ENCODE peak calls at places on chromosome 4, in four cellular contexts. T, D, M and V are unnamed samples.
A peak's percentile ranks its signal among the peaks of the same experiment; 100 is the strongest.

GRCh38 chr4:33577798-33578197 is 2666.5 kb downstream of the ARAP2 start:
- DNase-seq in T (no peak), D (no peak), M (no peak), V (no peak)

GRCh38 chr4:76658231-76659102 is 223.4 kb downstream of the SHROOM3 start:
- DNase-seq in T (no peak), D (no peak), M (no peak), V (no peak)

GRCh38 chr4:151143162-151143561 is 43.7 kb downstream of the RPS3A start:
- DNase-seq in T (no peak), D (no peak), M (no peak), V (no peak)

GRCh38 chr4:79575709-79576479 is 167.9 kb upstream of the GK2 start:
- DNase-seq in T (no peak), D (no peak), M (no peak), V (no peak)

GRCh38 chr4:113575391-113575790 is 186.1 kb downstream of the CAMK2D start:
- DNase-seq in T (no peak), D (no peak), M (no peak), V (no peak)

GRCh38 chr4:147076179-147076578 is 130.5 kb upstream of the TTC29 start:
- DNase-seq in T (no peak), D (no peak), M (no peak), V (no peak)

GRCh38 chr4:66906314-66906713 is 639.0 kb downstream of the CENPC start:
- DNase-seq in T (no peak), D (no peak), M (no peak), V (no peak)

GRCh38 chr4:16187455-16187854 is 38.8 kb downstream of the TAPT1 start:
- DNase-seq in T (no peak), D (no peak), M (no peak), V (no peak)

GRCh38 chr4:102174800-102175199 is 170.5 kb downstream of the SLC39A8 start:
- DNase-seq in T (no peak), D (no peak), M (no peak), V (no peak)

GRCh38 chr4:76590847-76591281 is 155.8 kb downstream of the SHROOM3 start:
- DNase-seq in T (no peak), D (no peak), M (no peak), V (no peak)

GRCh38 chr4:107977966-107978705 is 11.6 kb upstream of the HADH start:
- DNase-seq in T (no peak), D (no peak), M (no peak), V (no peak)

GRCh38 chr4:79235074-79235473 is 90.8 kb downstream of the NAA11 start:
- DNase-seq in T (no peak), D (no peak), M (no peak), V (no peak)

GRCh38 chr4:22345678-22346077 is 170.2 kb downstream of the ADGRA3 start:
- DNase-seq in T (no peak), D (no peak), M (no peak), V (no peak)

GRCh38 chr4:101037938-101038413 is 309.4 kb downstream of the PPP3CA start:
- DNase-seq in T (no peak), D (no peak), M (no peak), V (no peak)

GRCh38 chr4:96164814-96165351 is 325.0 kb downstream of the PDHA2 start:
- DNase-seq in T (no peak), D (no peak), M (no peak), V (no peak)

GRCh38 chr4:55029838-55030503 is 95.4 kb downstream of the KDR start:
- DNase-seq in T (no peak), D (no peak), M (no peak), V (no peak)

GRCh38 chr4:10123227-10124101 is 6.9 kb upstream of the WDR1 start:
- DNase-seq in T (no peak), D (no peak), M (no peak), V (no peak)

GRCh38 chr4:7241587-7242125 is 49.3 kb downstream of the SORCS2 start:
- DNase-seq in T (no peak), D (no peak), M (no peak), V (no peak)

GRCh38 chr4:108834787-108835384 is 72.0 kb upstream of the ETNPPL start:
- DNase-seq in T (no peak), D (no peak), M (no peak), V (no peak)

GRCh38 chr4:181687116-181687515 is 556.1 kb upstream of the TENM3 start:
- DNase-seq in T (no peak), D (no peak), M (no peak), V (no peak)

GRCh38 chr4:188701952-188702351 is 562.7 kb downstream of the TRIML1 start:
- DNase-seq in T (no peak), D (no peak), M (no peak), V (no peak)

GRCh38 chr4:173821851-173822250 is 291.8 kb upstream of the HAND2 start:
- DNase-seq in T (no peak), D (no peak), M (no peak), V (no peak)

GRCh38 chr4:174764105-174764729 is 64.8 kb downstream of the GLRA3 start:
- DNase-seq in T (no peak), D (peak; percentile 38), M (no peak), V (peak; percentile 9)

GRCh38 chr4:85637778-85638177 is 162.8 kb downstream of the ARHGAP24 start:
- DNase-seq in T (no peak), D (no peak), M (no peak), V (no peak)

GRCh38 chr4:151727365-151727764 is 33.4 kb downstream of the GATB start:
- DNase-seq in T (no peak), D (no peak), M (no peak), V (no peak)

GRCh38 chr4:176780995-176781738 is 11.6 kb downstream of the VEGFC start:
- DNase-seq in T (no peak), D (no peak), M (no peak), V (no peak)

GRCh38 chr4:8191136-8191747 is 7.8 kb upstream of the SH3TC1 start:
- DNase-seq in T (peak; percentile 73), D (peak; percentile 68), M (no peak), V (no peak)

GRCh38 chr4:88610771-88611170 is 18.5 kb downstream of the HERC3 start:
- DNase-seq in T (peak; percentile 56), D (no peak), M (no peak), V (no peak)

GRCh38 chr4:177455591-177455990 is 13.4 kb upstream of the AGA start:
- DNase-seq in T (no peak), D (peak; percentile 9), M (no peak), V (no peak)

GRCh38 chr4:3523146-3523627 is 9.0 kb downstream of the LRPAP1 start:
- DNase-seq in T (no peak), D (no peak), M (no peak), V (no peak)

GRCh38 chr4:184330008-184330400 is 112.3 kb upstream of the ENPP6 start:
- DNase-seq in T (no peak), D (no peak), M (no peak), V (no peak)

GRCh38 chr4:77332696-77333270 is 175.8 kb downstream of the CCNG2 start:
- DNase-seq in T (no peak), D (no peak), M (no peak), V (no peak)

GRCh38 chr4:56704074-56704473 is 23.0 kb upstream of the HOPX start:
- DNase-seq in T (no peak), D (no peak), M (no peak), V (no peak)

GRCh38 chr4:80831383-80832361 is 198.8 kb upstream of the BMP3 start:
- DNase-seq in T (no peak), D (no peak), M (no peak), V (no peak)

GRCh38 chr4:78075986-78076385 is 18.9 kb downstream of the FRAS1 start:
- DNase-seq in T (no peak), D (no peak), M (no peak), V (no peak)

GRCh38 chr4:140861359-140862181 is 105.4 kb upstream of the TBC1D9 start:
- DNase-seq in T (no peak), D (peak; percentile 35), M (peak; percentile 8), V (peak; percentile 39)

GRCh38 chr4:184805462-184806245 is 20.1 kb downstream of the ACSL1 start:
- DNase-seq in T (peak; percentile 78), D (no peak), M (no peak), V (no peak)

GRCh38 chr4:105558277-105558676 is 5.9 kb downstream of the ARHGEF38 start:
- DNase-seq in T (no peak), D (no peak), M (no peak), V (no peak)

GRCh38 chr4:177225605-177226004 is 84.1 kb upstream of the NEIL3 start:
- DNase-seq in T (no peak), D (no peak), M (no peak), V (no peak)

GRCh38 chr4:121771869-121772268 is 6.9 kb upstream of the SMIM43 start:
- DNase-seq in T (no peak), D (no peak), M (no peak), V (no peak)

GRCh38 chr4:121765941-121766538 is 1.1 kb upstream of the SMIM43 start:
- DNase-seq in T (no peak), D (no peak), M (no peak), V (no peak)

GRCh38 chr4:121765368-121765705 is 373 bp upstream of the SMIM43 start:
- DNase-seq in T (no peak), D (no peak), M (no peak), V (no peak)

GRCh38 chr4:121764702-121765367 is at the start of gene SMIM43:
- DNase-seq in T (no peak), D (no peak), M (no peak), V (no peak)

DNA sequence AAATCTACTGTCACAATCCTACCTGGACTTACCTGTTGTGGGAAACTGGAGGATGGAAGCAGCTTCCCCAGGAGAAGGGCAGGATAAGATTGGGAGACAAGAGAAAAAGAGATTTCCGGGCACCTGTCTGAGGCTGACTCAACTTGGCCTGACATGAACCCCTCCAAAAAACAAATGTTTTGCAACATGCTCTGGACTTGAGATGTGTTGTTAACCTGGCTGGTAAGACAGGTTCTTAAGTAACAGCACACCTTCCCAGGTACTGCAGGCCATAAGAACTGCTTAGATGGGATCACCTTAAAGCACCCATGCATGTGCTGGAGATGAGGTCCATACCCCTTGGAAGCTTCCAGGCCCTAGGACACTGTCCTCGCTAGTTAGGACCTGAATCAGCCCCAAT is 4.4 kb upstream of the SMIM43 start:
- DNase-seq in T (no peak), D (no peak), M (no peak), V (no peak)
- H3K27me3 ChIP-seq in T (peaks cover 7% of the 10 kb centered on the region), D (peaks cover 30% of the 10 kb centered on the region), M (peaks cover 33% of the 10 kb centered on the region), V (peaks cover 24% of the 10 kb centered on the region)

DNA sequence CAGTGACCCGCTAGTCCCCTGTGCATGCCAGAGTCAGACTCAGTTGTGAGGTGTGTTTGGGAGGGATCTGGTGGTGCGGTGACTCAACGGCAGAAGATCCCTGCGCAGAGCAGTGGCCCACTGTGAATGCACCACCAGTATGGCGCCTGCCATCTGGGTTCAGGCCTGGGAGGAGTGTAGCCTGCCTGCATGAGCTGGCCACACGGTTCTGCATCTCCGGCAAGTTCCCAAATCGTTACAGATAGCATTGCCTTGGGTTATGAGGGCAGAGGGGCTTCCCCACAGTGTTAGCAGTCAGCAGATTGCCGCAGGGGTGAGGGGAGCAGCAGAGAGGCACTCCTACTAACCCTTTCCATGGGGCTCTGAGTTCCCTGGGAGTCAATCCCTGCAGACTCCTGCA is 629.6 kb downstream of the TLL1 start:
- DNase-seq in T (no peak), D (no peak), M (no peak), V (no peak)
- H3K9me3 ChIP-seq in T (no peaks in the 10 kb centered on the region), D (no peaks in the 10 kb centered on the region), M (no peaks in the 10 kb centered on the region), V (no peaks in the 10 kb centered on the region)

GRCh38 chr4:6115746-6116586 is 84.4 kb downstream of the JAKMIP1 start:
- DNase-seq in T (no peak), D (no peak), M (no peak), V (no peak)
- H3K27me3 ChIP-seq in T (no peaks in the 10 kb centered on the region), D (peaks cover 2% of the 10 kb centered on the region), M (no peaks in the 10 kb centered on the region), V (no peaks in the 10 kb centered on the region)

GRCh38 chr4:169987327-169988228 is 38.6 kb downstream of the MFAP3L start:
- DNase-seq in T (no peak), D (no peak), M (no peak), V (no peak)
- H3K9me3 ChIP-seq in T (no peaks in the 10 kb centered on the region), D (no peaks in the 10 kb centered on the region), M (no peaks in the 10 kb centered on the region), V (no peaks in the 10 kb centered on the region)